ENCODE peak calls at places on chromosome 19, in seven cellular contexts. One of them, this sample, is unnamed.

GRCh38 chr19:46604781-46605355 is 3.7 kb downstream of the CALM3 start:
- DNase-seq in WERI-Rb-1: no peak
- DNase-seq in ovary: no peak
- DNase-seq in caudate nucleus: peak; percentile 47
- DNase-seq in GM23248: no peak
- DNase-seq in epithelial cell of prostate: no peak
- DNase-seq in astrocyte: no peak
- DNase-seq in this sample: no peak

GRCh38 chr19:4010808-4011110 is 3.2 kb downstream of the PIAS4 start:
- DNase-seq in WERI-Rb-1: no peak
- DNase-seq in ovary: no peak
- DNase-seq in caudate nucleus: no peak
- DNase-seq in GM23248: no peak
- DNase-seq in epithelial cell of prostate: no peak
- DNase-seq in astrocyte: no peak
- DNase-seq in this sample: no peak

GRCh38 chr19:10544242-10544752 is 593 bp downstream of the ATG4D start:
- DNase-seq in WERI-Rb-1: peak; percentile 48
- DNase-seq in ovary: peak; percentile 53
- DNase-seq in caudate nucleus: no peak
- DNase-seq in GM23248: peak; percentile 58
- DNase-seq in epithelial cell of prostate: no peak
- DNase-seq in astrocyte: no peak
- DNase-seq in this sample: peak; percentile 83

GRCh38 chr19:19642506-19643157 is 825 bp downstream of the GMIP start:
- DNase-seq in WERI-Rb-1: no peak
- DNase-seq in ovary: no peak
- DNase-seq in caudate nucleus: no peak
- DNase-seq in GM23248: peak; percentile 45
- DNase-seq in epithelial cell of prostate: no peak
- DNase-seq in astrocyte: no peak
- DNase-seq in this sample: no peak

GRCh38 chr19:1131718-1132552 is 28.1 kb downstream of the GPX4 start:
- DNase-seq in WERI-Rb-1: no peak
- DNase-seq in ovary: peak; percentile 77
- DNase-seq in caudate nucleus: peak; percentile 37
- DNase-seq in GM23248: peak; percentile 99
- DNase-seq in epithelial cell of prostate: peak; percentile 58
- DNase-seq in astrocyte: peak; percentile 87
- DNase-seq in this sample: peak; percentile 93

GRCh38 chr19:11125994-11126685 is 29.4 kb downstream of the SPC24 start:
- DNase-seq in WERI-Rb-1: peak; percentile 73
- DNase-seq in ovary: peak; percentile 89
- DNase-seq in caudate nucleus: peak; percentile 40
- DNase-seq in GM23248: peak; percentile 84
- DNase-seq in epithelial cell of prostate: no peak
- DNase-seq in astrocyte: peak; percentile 19
- DNase-seq in this sample: peak; percentile 79

GRCh38 chr19:54449701-54450069 is 686 bp downstream of the LENG8 start:
- DNase-seq in WERI-Rb-1: no peak
- DNase-seq in ovary: no peak
- DNase-seq in caudate nucleus: no peak
- DNase-seq in GM23248: peak; percentile 78
- DNase-seq in epithelial cell of prostate: no peak
- DNase-seq in astrocyte: no peak
- DNase-seq in this sample: no peak

GRCh38 chr19:18020212-18021067 is 12.5 kb downstream of the ARRDC2 start:
- DNase-seq in WERI-Rb-1: no peak
- DNase-seq in ovary: peak; percentile 59
- DNase-seq in caudate nucleus: peak; percentile 85
- DNase-seq in GM23248: peak; percentile 80
- DNase-seq in epithelial cell of prostate: no peak
- DNase-seq in astrocyte: peak; percentile 18
- DNase-seq in this sample: peak; percentile 69

DNA sequence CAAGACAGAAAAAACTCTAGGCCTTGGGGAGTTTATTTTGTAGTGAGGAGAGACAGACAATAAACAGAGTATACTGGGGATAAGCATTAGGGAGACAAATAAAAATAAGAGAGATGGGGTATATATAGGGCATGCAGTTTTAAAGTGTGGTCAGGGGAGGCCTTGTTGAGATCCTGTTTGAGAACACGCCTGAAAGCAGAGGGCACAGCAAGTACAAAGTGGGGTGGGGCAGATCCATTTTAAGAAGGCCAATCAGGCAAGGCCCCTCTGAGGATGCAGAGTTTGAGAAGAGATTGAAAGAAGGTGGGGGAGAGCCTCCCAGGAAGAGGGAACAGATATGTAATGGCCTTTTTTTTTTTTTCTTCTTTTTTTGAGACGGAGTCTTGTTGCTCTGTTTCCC is 2.1 kb downstream of the PPP2R1A start:
- DNase-seq in WERI-Rb-1: no peak
- DNase-seq in ovary: no peak
- DNase-seq in caudate nucleus: no peak
- DNase-seq in GM23248: no peak
- DNase-seq in epithelial cell of prostate: no peak
- DNase-seq in astrocyte: no peak
- DNase-seq in this sample: no peak
- H3K27ac ChIP-seq in WERI-Rb-1: no peak overlapping the region
- H3K27ac ChIP-seq in ovary: no peak overlapping the region
- H3K27ac ChIP-seq in caudate nucleus: no peak overlapping the region
- H3K27ac ChIP-seq in GM23248: no peak overlapping the region
- H3K27ac ChIP-seq in epithelial cell of prostate: no peak overlapping the region
- H3K27ac ChIP-seq in astrocyte: no peak overlapping the region
- H3K27ac ChIP-seq in this sample: peak overlapping the region; percentile 98

GRCh38 chr19:53132231-53132991 is at the start of gene ZNF415:
- DNase-seq in WERI-Rb-1: peak; percentile 90
- DNase-seq in ovary: peak; percentile 90
- DNase-seq in caudate nucleus: peak; percentile 73
- DNase-seq in GM23248: peak; percentile 96
- DNase-seq in epithelial cell of prostate: no peak
- DNase-seq in astrocyte: peak; percentile 54
- DNase-seq in this sample: peak; percentile 84
- H3K27ac ChIP-seq in WERI-Rb-1: peak within 1 kb of the TSS; percentile 65
- H3K27ac ChIP-seq in ovary: no peak within 1 kb of the TSS
- H3K27ac ChIP-seq in caudate nucleus: peak within 1 kb of the TSS; percentile 36
- H3K27ac ChIP-seq in GM23248: peak within 1 kb of the TSS; percentile 31
- H3K27ac ChIP-seq in epithelial cell of prostate: peak within 1 kb of the TSS; percentile 25
- H3K27ac ChIP-seq in astrocyte: no peak within 1 kb of the TSS
- H3K27ac ChIP-seq in this sample: no peak within 1 kb of the TSS

DNA sequence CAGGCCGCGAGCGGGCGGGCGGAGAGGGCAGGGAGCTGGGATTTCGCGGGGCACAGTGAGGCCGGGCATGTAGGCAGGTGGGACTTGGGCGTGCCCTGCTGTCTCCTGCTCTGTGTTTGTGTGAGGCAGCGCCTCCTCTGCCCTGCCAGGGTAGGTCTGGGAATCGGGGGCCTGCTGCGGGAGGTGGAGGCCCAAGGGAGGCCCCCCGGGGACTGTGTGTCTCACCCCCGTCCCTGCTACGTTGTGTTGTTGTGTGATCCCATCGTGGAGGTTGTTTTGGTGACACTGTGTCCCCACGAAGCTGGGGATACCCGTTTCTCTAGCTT is 957 bp downstream of the FXYD1 start:
- DNase-seq in WERI-Rb-1: peak; percentile 29
- DNase-seq in ovary: no peak
- DNase-seq in caudate nucleus: no peak
- DNase-seq in GM23248: no peak
- DNase-seq in epithelial cell of prostate: no peak
- DNase-seq in astrocyte: no peak
- DNase-seq in this sample: no peak
- H3K27ac ChIP-seq in WERI-Rb-1: peak overlapping the region; percentile 50
- H3K27ac ChIP-seq in ovary: peak overlapping the region; percentile 95
- H3K27ac ChIP-seq in caudate nucleus: peak overlapping the region; percentile 85
- H3K27ac ChIP-seq in GM23248: no peak overlapping the region
- H3K27ac ChIP-seq in epithelial cell of prostate: no peak overlapping the region
- H3K27ac ChIP-seq in astrocyte: no peak overlapping the region
- H3K27ac ChIP-seq in this sample: peak overlapping the region; percentile 23

GRCh38 chr19:48122421-48122820 is 11.8 kb upstream of the PLA2G4C start:
- DNase-seq in WERI-Rb-1: no peak
- DNase-seq in ovary: no peak
- DNase-seq in caudate nucleus: no peak
- DNase-seq in GM23248: no peak
- DNase-seq in epithelial cell of prostate: no peak
- DNase-seq in astrocyte: no peak
- DNase-seq in this sample: no peak
- H3K27ac ChIP-seq in WERI-Rb-1: no peak overlapping the region
- H3K27ac ChIP-seq in ovary: no peak overlapping the region
- H3K27ac ChIP-seq in caudate nucleus: peak overlapping the region; percentile 15
- H3K27ac ChIP-seq in GM23248: no peak overlapping the region
- H3K27ac ChIP-seq in epithelial cell of prostate: peak overlapping the region; percentile 42
- H3K27ac ChIP-seq in astrocyte: no peak overlapping the region
- H3K27ac ChIP-seq in this sample: no peak overlapping the region

GRCh38 chr19:14368011-14368513 is 13.2 kb upstream of the ADGRE5 start:
- DNase-seq in WERI-Rb-1: no peak
- DNase-seq in ovary: no peak
- DNase-seq in caudate nucleus: no peak
- DNase-seq in GM23248: no peak
- DNase-seq in epithelial cell of prostate: no peak
- DNase-seq in astrocyte: no peak
- DNase-seq in this sample: no peak
- H3K27ac ChIP-seq in WERI-Rb-1: no peak overlapping the region
- H3K27ac ChIP-seq in ovary: no peak overlapping the region
- H3K27ac ChIP-seq in caudate nucleus: no peak overlapping the region
- H3K27ac ChIP-seq in GM23248: no peak overlapping the region
- H3K27ac ChIP-seq in epithelial cell of prostate: no peak overlapping the region
- H3K27ac ChIP-seq in astrocyte: no peak overlapping the region
- H3K27ac ChIP-seq in this sample: peak overlapping the region; percentile 58

GRCh38 chr19:49637865-49638350 is 2.0 kb downstream of the RRAS start:
- DNase-seq in WERI-Rb-1: peak; percentile 57
- DNase-seq in ovary: peak; percentile 81
- DNase-seq in caudate nucleus: peak; percentile 40
- DNase-seq in GM23248: peak; percentile 88
- DNase-seq in epithelial cell of prostate: peak; percentile 12
- DNase-seq in astrocyte: peak; percentile 54
- DNase-seq in this sample: peak; percentile 94
- H3K27ac ChIP-seq in WERI-Rb-1: no peak overlapping the region
- H3K27ac ChIP-seq in ovary: peak overlapping the region; percentile 42
- H3K27ac ChIP-seq in caudate nucleus: peak overlapping the region; percentile 70
- H3K27ac ChIP-seq in GM23248: peak overlapping the region; percentile 88
- H3K27ac ChIP-seq in epithelial cell of prostate: peak overlapping the region; percentile 100
- H3K27ac ChIP-seq in astrocyte: peak overlapping the region; percentile 40
- H3K27ac ChIP-seq in this sample: peak overlapping the region; percentile 87

GRCh38 chr19:2617393-2618165 is 84.9 kb downstream of the GNG7 start:
- DNase-seq in WERI-Rb-1: no peak
- DNase-seq in ovary: no peak
- DNase-seq in caudate nucleus: no peak
- DNase-seq in GM23248: no peak
- DNase-seq in epithelial cell of prostate: no peak
- DNase-seq in astrocyte: no peak
- DNase-seq in this sample: no peak

GRCh38 chr19:2616741-2617392 is 85.6 kb downstream of the GNG7 start:
- DNase-seq in WERI-Rb-1: no peak
- DNase-seq in ovary: no peak
- DNase-seq in caudate nucleus: no peak
- DNase-seq in GM23248: no peak
- DNase-seq in epithelial cell of prostate: no peak
- DNase-seq in astrocyte: no peak
- DNase-seq in this sample: no peak

GRCh38 chr19:2615782-2616181 is 86.7 kb downstream of the GNG7 start:
- DNase-seq in WERI-Rb-1: no peak
- DNase-seq in ovary: no peak
- DNase-seq in caudate nucleus: no peak
- DNase-seq in GM23248: no peak
- DNase-seq in epithelial cell of prostate: no peak
- DNase-seq in astrocyte: no peak
- DNase-seq in this sample: no peak

GRCh38 chr19:2619076-2619475 is 83.4 kb downstream of the GNG7 start:
- DNase-seq in WERI-Rb-1: no peak
- DNase-seq in ovary: no peak
- DNase-seq in caudate nucleus: no peak
- DNase-seq in GM23248: no peak
- DNase-seq in epithelial cell of prostate: no peak
- DNase-seq in astrocyte: no peak
- DNase-seq in this sample: no peak

GRCh38 chr19:2618611-2619010 is 83.9 kb downstream of the GNG7 start:
- DNase-seq in WERI-Rb-1: no peak
- DNase-seq in ovary: no peak
- DNase-seq in caudate nucleus: no peak
- DNase-seq in GM23248: peak; percentile 75
- DNase-seq in epithelial cell of prostate: no peak
- DNase-seq in astrocyte: peak; percentile 60
- DNase-seq in this sample: peak; percentile 61
- H3K27ac ChIP-seq in WERI-Rb-1: no peak overlapping the region
- H3K27ac ChIP-seq in ovary: no peak overlapping the region
- H3K27ac ChIP-seq in caudate nucleus: peak overlapping the region; percentile 54
- H3K27ac ChIP-seq in GM23248: no peak overlapping the region
- H3K27ac ChIP-seq in epithelial cell of prostate: peak overlapping the region; percentile 23
- H3K27ac ChIP-seq in astrocyte: no peak overlapping the region
- H3K27ac ChIP-seq in this sample: peak overlapping the region; percentile 0

GRCh38 chr19:39126593-39127187 is 1.1 kb downstream of the PAK4 start:
- DNase-seq in WERI-Rb-1: no peak
- DNase-seq in ovary: no peak
- DNase-seq in caudate nucleus: no peak
- DNase-seq in GM23248: peak; percentile 72
- DNase-seq in epithelial cell of prostate: no peak
- DNase-seq in astrocyte: peak; percentile 24
- DNase-seq in this sample: peak; percentile 84
- H3K27ac ChIP-seq in WERI-Rb-1: no peak overlapping the region
- H3K27ac ChIP-seq in ovary: peak overlapping the region; percentile 48
- H3K27ac ChIP-seq in caudate nucleus: no peak overlapping the region
- H3K27ac ChIP-seq in GM23248: peak overlapping the region; percentile 11
- H3K27ac ChIP-seq in epithelial cell of prostate: peak overlapping the region; percentile 63
- H3K27ac ChIP-seq in astrocyte: no peak overlapping the region
- H3K27ac ChIP-seq in this sample: peak overlapping the region; percentile 92

This sample was measured in colonic mucosa.